ENCODE peak calls at places on chromosomes 11 and 22, in six cellular contexts. X is left ventricle myocardium inferior, B is AG04449, E is kidney epithelial cell, L is thoracic aorta, Q is astrocyte of the spinal cord. S is an unnamed sample.

GRCh38 chr22:17974703-17975372 is 49.5 kb downstream of the MICAL3 start:
- DNase-seq in X (no peak), B (no peak), E (no peak), L (no peak), Q (no peak), S (no peak)

GRCh38 chr22:36303874-36304273 is 50.9 kb downstream of the APOL1 start:
- DNase-seq in X (no peak), B (no peak), E (no peak), L (no peak), Q (no peak), S (no peak)

GRCh38 chr11:55707029-55707428 is 45.0 kb downstream of the OR4C6 start:
- DNase-seq in X (no peak), B (peak), E (no peak), L (no peak), Q (peak), S (peak)

GRCh38 chr11:78050964-78051831 is 12.5 kb upstream of the THRSP start:
- DNase-seq in X (no peak), B (peak), E (no peak), L (no peak), Q (peak), S (peak)

GRCh38 chr11:130653838-130654601 is 205.6 kb downstream of the ADAMTS15 start:
- DNase-seq in X (peak), B (no peak), E (no peak), L (peak), Q (no peak), S (peak)

GRCh38 chr11:476416-476815 is 26.3 kb downstream of the PTDSS2 start:
- DNase-seq in X (no peak), B (no peak), E (no peak), L (no peak), Q (no peak), S (no peak)

GRCh38 chr22:45709004-45709739 is 37.5 kb downstream of the ATXN10 start:
- DNase-seq in X (no peak), B (no peak), E (peak), L (no peak), Q (peak), S (no peak)

GRCh38 chr11:47499614-47500013 is 50.7 kb upstream of the RAPSN start:
- DNase-seq in X (no peak), B (no peak), E (no peak), L (no peak), Q (no peak), S (no peak)

GRCh38 chr11:60344146-60344545 is 17.1 kb downstream of the MS4A6E start:
- DNase-seq in X (no peak), B (no peak), E (no peak), L (no peak), Q (no peak), S (no peak)

GRCh38 chr11:4044971-4045646 is 49.5 kb upstream of the RRM1 start:
- DNase-seq in X (no peak), B (no peak), E (no peak), L (no peak), Q (no peak), S (no peak)

GRCh38 chr22:32474635-32475427 is at the start of gene FBXO7:
- DNase-seq in X (peak), B (peak), E (no peak), L (peak), Q (peak), S (peak)

GRCh38 chr22:22210375-22210774 is 34.2 kb upstream of the VPREB1 start:
- DNase-seq in X (no peak), B (no peak), E (peak), L (no peak), Q (peak), S (no peak)

GRCh38 chr22:33018232-33018864 is 39.8 kb downstream of the SYN3 start:
- DNase-seq in X (peak), B (no peak), E (no peak), L (no peak), Q (peak), S (peak)

GRCh38 chr11:132402056-132402684 is 1031.8 kb downstream of the NTM start:
- DNase-seq in X (peak), B (no peak), E (peak), L (no peak), Q (peak), S (peak)

GRCh38 chr22:36924151-36924698 is 10.8 kb downstream of the CSF2RB start:
- DNase-seq in X (no peak), B (no peak), E (no peak), L (no peak), Q (no peak), S (no peak)

GRCh38 chr22:48945621-48946458 is 881.8 kb downstream of the BRD1 start:
- DNase-seq in X (no peak), B (no peak), E (no peak), L (no peak), Q (no peak), S (no peak)

GRCh38 chr11:27166130-27166529 is 125.5 kb downstream of the BBOX1 start:
- DNase-seq in X (no peak), B (no peak), E (no peak), L (no peak), Q (no peak), S (peak)

DNA sequence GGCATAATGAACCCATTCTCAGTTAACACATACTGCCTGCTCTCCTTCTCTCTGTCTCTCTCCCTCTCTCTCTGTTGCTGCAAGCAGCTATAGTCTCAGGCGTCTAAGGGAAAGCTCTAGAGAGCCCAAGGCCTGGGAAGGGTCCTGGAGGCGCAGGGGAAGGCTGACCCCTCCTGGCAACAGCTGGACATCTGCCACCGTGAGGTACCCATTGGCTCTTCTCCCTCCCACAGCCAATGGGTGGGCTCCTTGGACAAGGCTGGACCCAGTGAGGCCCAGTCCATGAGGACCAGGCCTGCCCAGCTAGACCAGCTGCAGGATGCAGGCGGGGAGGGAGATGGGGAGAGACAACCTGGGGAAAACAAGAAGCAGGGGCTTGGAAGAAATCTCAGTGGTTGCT is 349.8 kb downstream of the BUD13 start:
- DNase-seq in X (no peak), B (no peak), E (no peak), L (no peak), Q (no peak), S (peak)
- TF ChIP-seq CTCF in X (no peak), B (no peak), E (no peak), L (no peak), Q (no peak), S (peak)

DNA sequence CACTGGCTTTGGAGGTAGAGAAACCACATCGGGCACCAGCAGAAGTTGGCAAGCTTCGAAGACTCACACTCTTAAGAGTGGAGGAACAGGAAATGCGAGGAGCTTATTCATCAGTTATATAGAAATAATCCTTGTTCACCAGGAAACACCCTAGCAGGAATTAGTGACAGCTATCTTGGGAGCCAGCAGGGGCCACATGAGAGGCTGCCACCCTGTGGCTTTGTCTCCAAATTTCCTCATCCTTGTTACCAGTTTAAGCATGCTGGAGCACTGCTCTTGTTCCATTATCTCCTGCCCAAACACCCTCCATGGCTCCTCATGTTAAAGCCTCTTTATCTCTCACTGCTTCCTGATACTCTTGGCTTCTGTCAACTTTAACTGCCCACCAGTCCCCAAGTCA is 131.0 kb downstream of the PLEKHA7 start:
- DNase-seq in X (peak), B (no peak), E (no peak), L (no peak), Q (no peak), S (peak)
- TF ChIP-seq CTCF in X (peak), B (no peak), E (no peak), L (no peak), Q (no peak), S (peak)

DNA sequence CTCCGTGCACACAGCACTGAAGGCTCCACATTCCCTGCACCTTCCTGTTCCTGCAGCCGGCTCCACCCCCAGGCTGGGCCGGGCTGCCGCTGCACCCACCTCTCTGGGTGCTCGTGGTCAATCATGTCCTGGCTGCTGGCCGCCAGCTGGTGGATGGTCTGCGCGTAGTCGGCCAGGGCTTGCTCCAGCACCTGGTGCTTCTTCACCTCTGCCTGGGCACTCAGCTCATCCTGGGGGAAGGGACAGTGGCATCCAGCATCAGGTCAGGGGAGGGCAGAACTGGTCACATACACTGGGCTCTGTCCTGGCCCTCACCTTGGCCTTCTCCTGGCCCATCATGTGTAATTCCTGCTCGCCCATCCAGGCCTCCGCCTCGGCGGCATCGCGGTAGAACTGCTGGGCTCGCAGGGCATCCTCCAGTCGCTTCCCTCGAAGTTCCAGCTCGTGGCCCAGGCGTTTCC is 15.2 kb upstream of the RBM4B start:
- DNase-seq in X (no peak), B (no peak), E (no peak), L (no peak), Q (no peak), S (no peak)
- TF ChIP-seq CTCF in X (no peak), B (no peak), E (no peak), L (no peak), Q (no peak), S (no peak)

GRCh38 chr11:110098645-110099044 is 5.5 kb downstream of the ZC3H12C start:
- DNase-seq in X (no peak), B (no peak), E (no peak), L (no peak), Q (no peak), S (no peak)
- TF ChIP-seq CTCF in X (no peak), B (no peak), E (no peak), L (no peak), Q (no peak), S (no peak)

S was measured in GM23338.